ENCODE peak calls at places on chromosomes 7 and 10, in four cellular contexts. G is fibroblast of mammary gland, N is lower leg skin, O is epithelial cell of esophagus. Y is an unnamed sample.

GRCh38 chr7:2044883-2045471 is 187.8 kb downstream of the MAD1L1 start:
- DNase-seq in G (no peak), N (peak; percentile 76), O (no peak), Y (no peak)

GRCh38 chr10:60757422-60757895 is 20.8 kb upstream of the CDK1 start:
- DNase-seq in G (no peak), N (no peak), O (peak; percentile 24), Y (no peak)

GRCh38 chr7:50781371-50781770 is 1.3 kb downstream of the GRB10 start:
- DNase-seq in G (no peak), N (no peak), O (no peak), Y (no peak)

GRCh38 chr7:26658698-26659084 is 205.7 kb downstream of the SKAP2 start:
- DNase-seq in G (no peak), N (no peak), O (no peak), Y (no peak)

GRCh38 chr10:24642921-24643678 is 80.6 kb downstream of the ARHGAP21 start:
- DNase-seq in G (peak; percentile 89), N (no peak), O (peak; percentile 88), Y (no peak)

GRCh38 chr7:1354661-1355567 is 104.4 kb downstream of the MICALL2 start:
- DNase-seq in G (no peak), N (no peak), O (no peak), Y (no peak)

GRCh38 chr10:85477979-85478378 is 888.6 kb downstream of the GRID1 start:
- DNase-seq in G (no peak), N (no peak), O (no peak), Y (no peak)

GRCh38 chr7:120858299-120858636 is 324 bp upstream of the TSPAN12 start:
- DNase-seq in G (peak; percentile 7), N (no peak), O (no peak), Y (no peak)

GRCh38 chr10:58951087-58951486 is 225.4 kb upstream of the PHYHIPL start:
- DNase-seq in G (no peak), N (no peak), O (no peak), Y (no peak)

GRCh38 chr7:39333701-39334100 is 232.5 kb upstream of the YAE1 start:
- DNase-seq in G (no peak), N (no peak), O (no peak), Y (no peak)

GRCh38 chr10:62543981-62544380 is 169.8 kb downstream of the ZNF365 start:
- DNase-seq in G (no peak), N (no peak), O (no peak), Y (no peak)

GRCh38 chr10:42875792-42876191 is 93.2 kb downstream of the BMS1 start:
- DNase-seq in G (peak; percentile 7), N (no peak), O (no peak), Y (no peak)

GRCh38 chr10:132710746-132711617 is 75.0 kb downstream of the NKX6-2 start:
- DNase-seq in G (no peak), N (peak; percentile 80), O (no peak), Y (no peak)

GRCh38 chr10:71187197-71187596 is 25.2 kb upstream of the UNC5B start:
- DNase-seq in G (no peak), N (peak; percentile 37), O (no peak), Y (no peak)

GRCh38 chr10:69338133-69338456 is 59.8 kb downstream of the HK1 start:
- DNase-seq in G (no peak), N (no peak), O (no peak), Y (no peak)

GRCh38 chr7:113015038-113015645 is 71.5 kb downstream of the GPR85 start:
- DNase-seq in G (peak; percentile 61), N (no peak), O (peak; percentile 57), Y (no peak)

GRCh38 chr7:921581-922333 is 32.7 kb downstream of the ADAP1 start:
- DNase-seq in G (no peak), N (peak; percentile 85), O (no peak), Y (peak; percentile 8)

GRCh38 chr10:110983466-110983865 is 64.1 kb downstream of the SHOC2 start:
- DNase-seq in G (no peak), N (no peak), O (no peak), Y (no peak)

GRCh38 chr10:70479626-70480253 is 1.2 kb downstream of the PALD1 start:
- DNase-seq in G (no peak), N (no peak), O (no peak), Y (no peak)

GRCh38 chr10:73841526-73842285 is 30.3 kb upstream of the NDST2 start:
- DNase-seq in G (peak; percentile 79), N (no peak), O (no peak), Y (no peak)

GRCh38 chr10:132447446-132448247 is 50.6 kb downstream of the PWWP2B start:
- DNase-seq in G (peak; percentile 67), N (no peak), O (peak; percentile 99), Y (no peak)

GRCh38 chr10:34305189-34305588 is 509.9 kb downstream of the PARD3 start:
- DNase-seq in G (no peak), N (no peak), O (peak; percentile 95), Y (no peak)

DNA sequence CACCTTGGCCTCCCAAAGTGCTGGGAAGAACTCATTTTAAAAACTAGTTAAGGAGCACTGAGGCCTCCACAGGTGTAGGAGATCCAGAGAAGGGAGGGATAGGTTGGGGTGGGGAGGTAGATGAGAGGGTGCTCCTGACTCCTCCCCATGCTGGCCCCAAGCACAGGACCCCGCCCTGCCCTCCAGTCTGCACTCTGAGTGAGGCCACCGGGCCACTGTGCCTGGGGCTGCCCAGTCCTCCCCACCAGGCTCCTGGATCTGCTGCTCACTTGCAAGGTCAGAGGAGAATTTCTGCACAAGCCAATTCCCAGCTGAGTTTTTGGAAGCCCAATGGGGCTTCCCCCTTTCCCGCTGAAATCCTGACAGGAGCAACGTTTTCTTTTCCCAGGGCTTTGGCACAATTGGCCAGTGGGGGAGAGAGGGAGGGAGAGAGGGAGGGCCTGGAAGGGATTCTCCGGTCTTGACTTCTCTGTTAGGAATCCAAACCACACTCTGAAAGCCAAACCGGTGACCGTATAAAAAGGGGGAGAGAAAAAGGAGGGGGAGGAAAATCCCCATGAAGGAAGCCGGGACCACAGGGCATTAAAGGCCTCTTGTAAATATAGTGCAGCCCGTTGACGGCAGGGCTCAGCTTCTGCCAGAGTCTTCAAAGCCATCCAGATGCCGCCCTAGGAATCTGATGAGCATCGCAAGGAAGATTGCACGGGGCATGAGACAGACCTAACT is 116.2 kb downstream of the SH3PXD2A start:
- DNase-seq in G (peak; percentile 96), N (no peak), O (peak; percentile 73), Y (peak; percentile 29)
- TF ChIP-seq CTCF in G (no peak), N (no peak), O (no peak), Y (no peak)

GRCh38 chr7:19056305-19056704 is 61.1 kb downstream of the TWIST1 start:
- DNase-seq in G (no peak), N (no peak), O (no peak), Y (no peak)

DNA sequence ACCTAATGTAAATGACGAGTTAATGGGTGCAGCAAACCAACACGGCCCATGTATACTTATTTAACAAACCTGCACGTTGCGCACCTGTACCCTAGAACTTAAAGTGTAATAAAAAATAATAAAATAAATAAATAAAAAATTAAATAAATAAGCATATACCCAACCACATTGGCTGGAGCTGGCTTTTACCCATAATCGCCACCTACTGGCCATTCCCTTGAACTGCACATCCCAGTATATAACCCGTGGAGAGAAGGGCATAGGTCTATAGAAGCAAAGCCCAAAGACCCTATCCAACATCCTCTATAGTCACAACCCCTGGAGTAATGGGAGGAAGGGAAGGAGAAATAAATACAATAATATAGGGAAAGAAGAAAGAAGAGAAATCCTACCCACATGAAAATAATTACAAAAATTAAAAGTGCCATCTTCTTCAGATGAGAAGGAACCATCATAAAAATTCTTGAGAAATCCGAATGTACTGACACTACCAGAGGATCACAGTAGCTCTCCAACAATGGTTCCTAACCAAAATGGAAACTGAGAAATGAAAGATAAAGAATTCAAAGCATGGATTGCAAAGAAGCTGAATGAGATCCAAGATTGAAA is 65.6 kb downstream of the TWIST1 start:
- DNase-seq in G (peak; percentile 58), N (no peak), O (peak; percentile 57), Y (no peak)
- TF ChIP-seq CTCF in G (peak; percentile 82), N (no peak), O (peak; percentile 79), Y (no peak)

DNA sequence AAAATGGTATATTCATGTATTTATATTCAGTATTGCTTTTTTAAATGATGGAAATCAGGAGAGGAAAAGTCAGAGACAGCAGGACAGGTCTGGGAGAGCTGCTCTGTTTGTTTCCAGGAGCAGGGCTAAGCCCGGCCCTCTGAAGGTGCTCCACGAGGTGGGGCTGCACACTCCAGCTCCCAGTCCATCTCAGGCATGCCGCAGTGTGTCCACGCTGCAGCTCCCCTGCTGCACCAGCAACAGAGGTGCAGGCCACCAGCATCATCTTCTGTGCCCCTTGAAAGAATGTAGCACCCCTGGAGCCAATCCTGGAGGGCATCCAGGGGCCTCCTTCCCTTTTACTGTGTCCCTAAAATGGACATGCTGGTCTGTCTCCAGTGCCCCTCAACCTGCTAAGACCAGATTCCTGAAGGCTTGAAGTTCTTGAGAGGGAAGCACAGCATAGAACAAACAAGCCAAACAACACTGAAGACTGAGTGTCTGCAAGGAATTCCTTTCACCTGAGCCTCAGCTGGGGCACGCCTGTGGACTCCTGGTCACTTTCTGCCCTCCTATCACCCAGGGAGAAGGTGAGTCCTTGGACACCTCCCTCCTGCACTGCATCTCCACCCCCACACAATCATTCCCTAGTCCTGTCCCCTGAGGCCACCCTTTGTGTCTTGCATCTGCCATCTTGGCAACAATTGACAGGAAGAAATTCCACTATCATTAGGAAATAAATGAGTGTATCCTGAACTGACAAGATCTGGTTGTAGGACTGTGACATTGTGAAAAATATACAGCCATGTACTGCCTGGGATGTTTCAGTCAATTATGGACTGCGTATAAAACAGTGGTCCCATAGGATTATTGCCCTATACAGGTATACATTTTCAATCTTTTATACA is 100.5 kb downstream of the CXCL12 start:
- DNase-seq in G (no peak), N (no peak), O (no peak), Y (no peak)
- TF ChIP-seq CTCF in G (no peak), N (no peak), O (no peak), Y (no peak)

DNA sequence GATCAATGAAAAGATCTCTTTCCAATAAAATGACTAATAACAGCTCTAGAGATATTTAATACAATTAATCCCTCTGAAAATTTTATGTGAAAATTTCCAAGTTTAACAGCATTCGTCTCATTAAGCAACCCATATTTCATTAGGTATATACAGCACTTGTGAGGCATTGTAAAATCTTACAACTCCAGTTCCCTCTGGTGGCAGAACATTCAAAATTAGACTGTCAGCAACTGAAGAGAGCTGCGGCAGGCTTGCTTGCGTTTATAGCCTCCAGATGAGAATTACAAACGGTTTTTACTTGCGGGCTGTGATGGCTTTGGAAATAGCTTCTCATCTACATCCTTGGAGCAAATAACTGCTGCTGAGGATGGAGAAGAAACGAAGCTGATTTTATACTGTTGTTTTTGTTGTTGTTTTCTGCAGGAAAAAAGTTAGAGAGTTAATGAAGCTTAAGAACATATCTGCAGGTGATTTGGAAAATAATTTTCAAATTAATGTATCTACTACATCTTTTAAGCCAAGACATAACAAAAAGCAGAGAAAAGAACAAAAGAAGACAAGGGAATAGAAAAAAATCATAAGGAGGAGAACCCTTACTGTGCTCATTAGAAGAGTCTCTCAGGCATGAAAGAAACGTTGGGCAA is 171.3 kb downstream of the MAGI2 start:
- DNase-seq in G (peak; percentile 83), N (no peak), O (peak; percentile 75), Y (no peak)
- TF ChIP-seq CTCF in G (peak; percentile 51), N (no peak), O (peak; percentile 62), Y (no peak)